ENCODE peak calls at places on chromosomes 16 and 17, in seven cellular contexts. Z, Y, L, I, M, B and C are unnamed samples.
A peak's percentile ranks its signal among the peaks of the same experiment; 100 is the strongest.

GRCh38 chr16:49601541-49601940 is 227.9 kb downstream of the C16orf78 start:
- DNase-seq in Z (peak; percentile 45), Y (no peak), L (no peak), I (no peak), M (no peak), B (no peak), C (no peak)

GRCh38 chr16:1193143-1193824 is 31.8 kb downstream of the TPSG1 start:
- DNase-seq in Z (no peak), Y (no peak), L (no peak), I (peak; percentile 10), M (no peak), B (no peak), C (no peak)

GRCh38 chr17:51419476-51419875 is 159.1 kb downstream of the UTP18 start:
- DNase-seq in Z (no peak), Y (no peak), L (no peak), I (no peak), M (no peak), B (no peak), C (no peak)

GRCh38 chr16:1444730-1445517 is 568 bp upstream of the CCDC154 start:
- DNase-seq in Z (no peak), Y (no peak), L (no peak), I (no peak), M (no peak), B (no peak), C (no peak)

GRCh38 chr16:14132696-14133048 is 61.6 kb downstream of the MRTFB start:
- DNase-seq in Z (no peak), Y (no peak), L (no peak), I (peak; percentile 23), M (no peak), B (no peak), C (no peak)

GRCh38 chr17:40247926-40248495 is 28.9 kb downstream of the WIPF2 start:
- DNase-seq in Z (no peak), Y (no peak), L (peak; percentile 44), I (no peak), M (no peak), B (no peak), C (no peak)

GRCh38 chr17:27466748-27467375 is 10.6 kb downstream of the KSR1 start:
- DNase-seq in Z (no peak), Y (no peak), L (no peak), I (no peak), M (peak; percentile 30), B (no peak), C (no peak)

GRCh38 chr16:10554569-10554968 is 25.8 kb downstream of the EMP2 start:
- DNase-seq in Z (no peak), Y (no peak), L (no peak), I (no peak), M (no peak), B (no peak), C (no peak)

GRCh38 chr17:27756467-27757371 is 43.6 kb downstream of the NOS2 start:
- DNase-seq in Z (peak; percentile 63), Y (peak; percentile 64), L (no peak), I (peak; percentile 13), M (peak; percentile 51), B (peak; percentile 58), C (peak; percentile 30)

GRCh38 chr17:41973457-41973856 is 6.9 kb downstream of the CNP start:
- DNase-seq in Z (peak; percentile 58), Y (no peak), L (no peak), I (no peak), M (peak; percentile 43), B (no peak), C (no peak)

GRCh38 chr16:11835891-11836652 is 15.3 kb downstream of the RSL1D1 start:
- DNase-seq in Z (peak; percentile 70), Y (peak; percentile 52), L (no peak), I (peak; percentile 69), M (no peak), B (no peak), C (peak; percentile 78)

GRCh38 chr17:80649200-80649644 is 104.6 kb downstream of the RPTOR start:
- DNase-seq in Z (no peak), Y (no peak), L (no peak), I (no peak), M (no peak), B (no peak), C (no peak)

GRCh38 chr17:38451030-38451839 is 23.0 kb downstream of the ARHGAP23 start:
- DNase-seq in Z (no peak), Y (peak; percentile 92), L (no peak), I (peak; percentile 89), M (peak; percentile 71), B (no peak), C (peak; percentile 82)

GRCh38 chr17:66386789-66387351 is 84.5 kb downstream of the PRKCA start:
- DNase-seq in Z (no peak), Y (peak; percentile 74), L (no peak), I (peak; percentile 36), M (no peak), B (no peak), C (no peak)

GRCh38 chr16:56048425-56049100 is 142.7 kb upstream of the GNAO1 start:
- DNase-seq in Z (no peak), Y (no peak), L (no peak), I (no peak), M (no peak), B (no peak), C (no peak)

GRCh38 chr17:81119223-81120148 is 45.8 kb upstream of the PVALEF start:
- DNase-seq in Z (no peak), Y (peak; percentile 95), L (peak; percentile 77), I (peak; percentile 92), M (peak; percentile 71), B (peak; percentile 81), C (peak; percentile 91)

GRCh38 chr16:74888227-74888862 is 96.6 kb downstream of the WDR59 start:
- DNase-seq in Z (no peak), Y (no peak), L (no peak), I (no peak), M (no peak), B (no peak), C (no peak)

GRCh38 chr16:2420035-2420434 is 9.2 kb upstream of the CCNF start:
- DNase-seq in Z (no peak), Y (peak; percentile 13), L (no peak), I (peak; percentile 31), M (no peak), B (no peak), C (no peak)

GRCh38 chr17:1373710-1374237 is 26.2 kb downstream of the YWHAE start:
- DNase-seq in Z (no peak), Y (no peak), L (no peak), I (no peak), M (no peak), B (no peak), C (no peak)

GRCh38 chr17:1375615-1376014 is 24.4 kb downstream of the YWHAE start:
- DNase-seq in Z (no peak), Y (no peak), L (no peak), I (no peak), M (no peak), B (no peak), C (no peak)

GRCh38 chr17:1377334-1377733 is 22.7 kb downstream of the YWHAE start:
- DNase-seq in Z (no peak), Y (no peak), L (no peak), I (no peak), M (no peak), B (no peak), C (no peak)

GRCh38 chr17:1374426-1375177 is 25.4 kb downstream of the YWHAE start:
- DNase-seq in Z (no peak), Y (no peak), L (no peak), I (peak; percentile 52), M (no peak), B (no peak), C (no peak)

DNA sequence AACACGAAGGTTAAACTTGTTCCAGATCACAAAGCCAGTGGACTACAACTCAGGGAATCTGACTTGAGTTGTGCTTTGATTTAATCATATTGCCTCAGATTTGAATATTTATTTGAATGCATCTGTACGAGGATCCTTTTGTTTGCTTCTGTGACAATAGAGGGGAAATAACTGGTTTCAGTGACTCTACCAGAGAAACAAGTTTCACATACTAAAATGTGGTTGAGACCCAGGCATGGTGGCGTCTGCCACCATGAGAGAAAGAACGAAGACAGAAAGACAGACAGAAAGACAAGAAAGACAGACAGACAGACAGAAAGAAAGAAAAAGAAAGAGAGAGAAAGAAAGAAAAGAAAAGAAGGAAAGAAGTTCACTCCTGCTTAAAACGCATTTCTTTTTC is 24.0 kb downstream of the YWHAE start:
- DNase-seq in Z (no peak), Y (no peak), L (no peak), I (no peak), M (no peak), B (no peak), C (no peak)
- H3K4me3 ChIP-seq in Z (no peak overlapping the region), Y (no peak overlapping the region), L (no peak overlapping the region), I (no peak overlapping the region), M (no peak overlapping the region), B (no peak overlapping the region), C (no peak overlapping the region)

DNA sequence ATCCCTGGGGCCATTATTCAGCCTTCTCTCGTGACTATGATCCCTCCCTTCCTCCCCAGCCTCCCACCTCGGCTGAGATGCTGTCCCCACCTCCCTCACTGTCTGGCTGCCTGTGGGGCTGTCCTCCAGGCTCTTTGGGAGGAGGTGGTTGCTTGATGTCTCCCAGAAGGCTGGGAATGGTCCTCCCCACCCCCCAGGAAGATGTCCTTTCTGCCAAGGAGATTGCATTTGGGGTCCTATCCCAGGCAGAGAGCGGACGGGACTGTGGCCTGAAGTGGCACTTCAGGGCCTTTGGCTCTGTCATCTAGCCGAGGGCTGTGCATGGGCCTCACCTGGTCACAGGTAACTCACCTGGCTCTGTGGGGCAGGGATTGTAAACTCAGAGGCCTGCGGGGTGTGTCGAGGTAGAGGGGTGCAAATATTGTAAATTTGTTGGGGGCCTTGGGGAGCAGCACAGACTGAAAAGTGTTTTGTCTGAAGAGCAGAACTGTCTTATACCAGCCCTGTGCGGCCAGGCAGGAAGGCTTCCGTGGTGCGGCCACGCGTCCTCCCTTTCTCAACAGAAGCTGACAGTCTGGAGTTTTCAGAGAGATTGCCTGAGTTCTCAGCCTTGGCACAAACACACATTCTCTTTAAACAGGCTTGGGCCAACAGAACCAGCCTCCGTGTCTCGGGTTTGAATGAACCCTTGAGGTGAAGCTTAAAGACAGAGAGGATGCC is 177.9 kb downstream of the SEC14L1 start:
- DNase-seq in Z (peak; percentile 81), Y (peak; percentile 69), L (peak; percentile 47), I (peak; percentile 38), M (no peak), B (no peak), C (no peak)
- H3K4me3 ChIP-seq in Z (peak overlapping the region; percentile 58), Y (peak overlapping the region; percentile 84), L (no peak overlapping the region), I (no peak overlapping the region), M (peak overlapping the region; percentile 50), B (peak overlapping the region; percentile 29), C (peak overlapping the region; percentile 62)

DNA sequence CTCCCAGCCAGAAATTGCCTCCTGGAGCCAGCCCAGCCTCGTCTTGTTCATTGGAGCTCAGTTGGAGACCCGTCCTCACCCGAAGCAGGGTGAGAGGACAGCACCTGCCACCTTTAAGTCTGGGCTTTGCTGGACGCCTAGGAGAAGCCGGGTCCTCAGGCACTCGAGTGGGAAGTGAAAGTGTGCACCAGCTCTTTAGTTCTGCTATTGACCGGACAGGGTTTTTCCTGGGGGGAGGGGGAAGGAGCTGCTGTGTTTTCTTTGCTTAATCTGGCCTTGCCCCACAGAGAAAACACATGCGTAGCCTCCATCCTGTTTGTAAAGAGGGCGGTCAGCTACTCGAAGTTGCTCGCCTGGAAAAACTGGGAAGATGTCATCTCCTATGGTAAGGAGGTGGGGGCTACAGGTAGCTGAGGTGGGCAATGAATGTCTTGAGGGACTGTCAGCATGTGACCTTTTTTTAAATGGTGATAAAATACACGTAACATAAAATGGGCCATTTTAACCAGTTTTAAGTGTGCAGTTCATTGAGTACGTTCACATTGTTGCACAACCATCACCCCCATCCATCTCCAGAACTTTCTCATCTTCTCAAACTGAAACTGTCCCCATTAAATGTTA is 34.4 kb downstream of the CMIP start:
- DNase-seq in Z (no peak), Y (no peak), L (peak; percentile 85), I (no peak), M (peak; percentile 69), B (peak; percentile 71), C (no peak)
- H3K4me3 ChIP-seq in Z (no peak overlapping the region), Y (no peak overlapping the region), L (no peak overlapping the region), I (no peak overlapping the region), M (no peak overlapping the region), B (no peak overlapping the region), C (no peak overlapping the region)

GRCh38 chr17:68356949-68357455 is 65.7 kb downstream of the ARSG start:
- DNase-seq in Z (no peak), Y (no peak), L (no peak), I (peak; percentile 2), M (no peak), B (no peak), C (no peak)
- H3K4me3 ChIP-seq in Z (no peak overlapping the region), Y (no peak overlapping the region), L (no peak overlapping the region), I (no peak overlapping the region), M (no peak overlapping the region), B (no peak overlapping the region), C (no peak overlapping the region)